ENCODE peak calls at places on chromosomes 5 and 9, in eight cellular contexts. N, E, F, D, P, U, C and O are unnamed samples.

GRCh38 chr5:179227578-179228311 is 117.5 kb downstream of the ADAMTS2 start:
- DNase-seq in N (peak), P (peak), U (no peak), D (no peak), E (no peak), F (no peak), C (peak), O (no peak)

GRCh38 chr5:72152506-72152905 is 45.2 kb downstream of the MAP1B start:
- DNase-seq in D (no peak), E (no peak), P (no peak), F (peak), N (no peak), U (no peak), C (no peak), O (no peak)

GRCh38 chr5:51986733-51987132 is 603.5 kb downstream of the ISL1 start:
- DNase-seq in D (no peak), F (no peak), P (no peak), E (no peak), N (no peak), C (no peak), U (no peak), O (no peak)

GRCh38 chr9:134619983-134620612 is 21.5 kb upstream of the COL5A1 start:
- DNase-seq in P (peak), N (peak), U (no peak), F (no peak), D (no peak), C (peak), E (no peak), O (no peak)

GRCh38 chr5:96699186-96699820 is 37.1 kb downstream of the CAST start:
- DNase-seq in U (no peak), F (peak), N (no peak), E (no peak), D (no peak), C (peak), P (peak), O (no peak)

GRCh38 chr5:79107020-79107796 is 4.4 kb upstream of the BHMT start:
- DNase-seq in N (no peak), P (no peak), C (no peak), E (peak), D (no peak), F (peak), U (no peak), O (no peak)

GRCh38 chr5:169218176-169218575 is 82.8 kb downstream of the SLIT3 start:
- DNase-seq in D (no peak), P (no peak), F (no peak), E (peak), C (no peak), U (no peak), N (no peak), O (peak)

GRCh38 chr9:36144322-36145206 is 8.0 kb downstream of the GLIPR2 start:
- DNase-seq in F (no peak), P (no peak), E (no peak), C (no peak), D (no peak), N (no peak), U (no peak), O (peak)

GRCh38 chr9:113381909-113382411 is 5.2 kb upstream of the HDHD3 start:
- DNase-seq in D (peak), F (no peak), N (no peak), U (no peak), P (no peak), C (no peak), E (no peak), O (no peak)

GRCh38 chr5:179870403-179870903 is 11.8 kb upstream of the MRNIP start:
- DNase-seq in E (no peak), N (peak), P (peak), U (peak), D (peak), C (peak), F (peak), O (no peak)

GRCh38 chr9:1087120-1087881 is 37.1 kb downstream of the DMRT2 start:
- DNase-seq in C (no peak), P (no peak), E (no peak), U (no peak), F (no peak), D (no peak), N (no peak), O (no peak)

GRCh38 chr5:66850354-66851075 is 254.3 kb downstream of the MAST4 start:
- DNase-seq in C (no peak), N (no peak), P (no peak), D (no peak), E (no peak), F (no peak), U (no peak), O (no peak)

GRCh38 chr5:90949469-90950358 is 391.1 kb downstream of the ADGRV1 start:
- DNase-seq in C (no peak), F (no peak), D (peak), P (no peak), N (no peak), U (no peak), E (peak), O (no peak)

GRCh38 chr5:167893271-167893670 is 398.2 kb upstream of the WWC1 start:
- DNase-seq in P (no peak), C (no peak), U (no peak), E (no peak), N (no peak), F (no peak), D (no peak), O (no peak)

GRCh38 chr5:1200495-1201326 is 684 bp upstream of the SLC6A19 start:
- DNase-seq in E (no peak), U (no peak), C (no peak), P (no peak), D (no peak), F (no peak), N (peak), O (no peak)

GRCh38 chr5:147568710-147569109 is 58.8 kb upstream of the DPYSL3 start:
- DNase-seq in D (no peak), E (no peak), U (no peak), P (peak), F (no peak), C (peak), N (no peak), O (no peak)

GRCh38 chr5:125140855-125141254 is 394.4 kb upstream of the ZNF608 start:
- DNase-seq in E (no peak), U (no peak), F (peak), D (no peak), N (no peak), C (no peak), P (no peak), O (no peak)

GRCh38 chr9:93240891-93241334 is 57.0 kb downstream of the WNK2 start:
- DNase-seq in P (no peak), E (no peak), C (no peak), U (no peak), F (no peak), D (no peak), N (no peak), O (no peak)

GRCh38 chr9:78557540-78557939 is 260.6 kb downstream of the PSAT1 start:
- DNase-seq in E (no peak), D (no peak), C (no peak), N (no peak), P (no peak), F (no peak), U (no peak), O (no peak)

GRCh38 chr5:497871-498509 is 26.3 kb downstream of the SLC9A3 start:
- DNase-seq in N (no peak), D (no peak), P (no peak), F (no peak), E (no peak), U (no peak), C (no peak), O (no peak)

GRCh38 chr5:59358497-59358896 is 535.0 kb downstream of the PDE4D start:
- DNase-seq in E (no peak), C (peak), F (no peak), U (no peak), P (peak), D (no peak), N (peak), O (no peak)

GRCh38 chr5:170907758-170908157 is 45.9 kb downstream of the RANBP17 start:
- DNase-seq in D (no peak), F (peak), N (no peak), U (no peak), E (peak), P (no peak), C (no peak), O (no peak)

GRCh38 chr9:119736478-119737454 is 367.5 kb upstream of the BRINP1 start:
- DNase-seq in D (no peak), F (no peak), N (no peak), E (peak), P (no peak), U (peak), C (no peak), O (no peak)

GRCh38 chr5:11222169-11222568 is 461.1 kb upstream of the DAP start:
- DNase-seq in F (no peak), E (no peak), N (no peak), C (no peak), U (no peak), D (no peak), P (no peak), O (no peak)

GRCh38 chr5:8730194-8730593 is 815.7 kb downstream of the SEMA5A start:
- DNase-seq in N (no peak), C (no peak), F (no peak), E (no peak), D (no peak), P (no peak), U (no peak), O (no peak)

GRCh38 chr5:43191740-43192557 is at the start of gene NIM1K:
- DNase-seq in N (peak), D (no peak), U (peak), C (peak), F (no peak), P (peak), E (peak), O (no peak)

GRCh38 chr9:134314950-134315715 is 11.1 kb upstream of the RXRA start:
- DNase-seq in U (no peak), E (no peak), N (peak), P (no peak), D (no peak), C (peak), F (no peak), O (no peak)

GRCh38 chr5:1875481-1875842 is 7.3 kb downstream of the IRX4 start:
- DNase-seq in C (peak), D (no peak), E (no peak), F (no peak), N (no peak), P (no peak), U (no peak), O (no peak)

GRCh38 chr5:2742921-2743679 is 8.4 kb downstream of the IRX2 start:
- DNase-seq in P (peak), E (no peak), D (peak), C (peak), N (no peak), U (no peak), F (no peak), O (no peak)

GRCh38 chr5:11797132-11797531 is 107.1 kb downstream of the CTNND2 start:
- DNase-seq in E (no peak), P (no peak), U (peak), D (no peak), F (no peak), N (peak), C (peak), O (no peak)

GRCh38 chr9:101893661-101894646 is 155.5 kb upstream of the GRIN3A start:
- DNase-seq in N (no peak), D (no peak), C (no peak), P (no peak), F (no peak), U (no peak), E (no peak), O (no peak)

GRCh38 chr5:137794863-137795262 is 40.7 kb upstream of the HNRNPA0 start:
- DNase-seq in D (no peak), N (no peak), C (peak), U (no peak), P (peak), F (no peak), E (no peak), O (no peak)

GRCh38 chr5:107968998-107969397 is 298.3 kb upstream of the EFNA5 start:
- DNase-seq in U (no peak), C (no peak), P (no peak), D (no peak), N (no peak), E (no peak), F (peak), O (no peak)

GRCh38 chr9:89606049-89606481 is 1.3 kb downstream of the GADD45G start:
- DNase-seq in U (peak), C (peak), P (peak), F (peak), N (peak), E (peak), D (peak), O (no peak)

GRCh38 chr5:65760504-65761275 is 38.7 kb downstream of the NLN start:
- DNase-seq in F (peak), U (no peak), C (no peak), N (no peak), D (peak), E (no peak), P (no peak), O (peak)

GRCh38 chr5:68319316-68320093 is 103.9 kb downstream of the PIK3R1 start:
- DNase-seq in P (no peak), E (peak), D (peak), U (no peak), F (peak), N (no peak), C (no peak), O (no peak)

GRCh38 chr5:179113143-179113530 is 53.0 kb downstream of the ZNF354C start:
- DNase-seq in P (no peak), F (no peak), C (peak), N (no peak), E (no peak), D (no peak), U (no peak), O (no peak)

GRCh38 chr9:87516222-87516930 is 18.7 kb downstream of the DAPK1 start:
- DNase-seq in D (peak), E (peak), N (peak), C (peak), F (peak), P (no peak), U (no peak), O (no peak)

GRCh38 chr9:21609506-21609905 is 127.4 kb upstream of the IFNE start:
- DNase-seq in D (no peak), F (no peak), U (no peak), C (no peak), P (no peak), E (no peak), N (no peak), O (no peak)

GRCh38 chr5:142059304-142059940 is 46.6 kb upstream of the GNPDA1 start:
- DNase-seq in C (peak), P (peak), N (no peak), D (no peak), U (no peak), E (no peak), F (no peak), O (no peak)